ENCODE peak calls at places on chromosomes 13 and 19, in ten cellular contexts. U is HFF-Myc; L is activated naive CD4-positive, alpha-beta T cell treated with anti-CD3 and anti-CD28 coated beads, Interleukin-2, amount 50 U/mL, for 16 hours; W is germinal center; K is neuronal stem cell; B is astrocyte of the spinal cord; X is T-helper 2 cell; Z is GOT3; Q is stimulated activated CD8-positive, alpha-beta memory T cell treated with anti-CD3 and anti-CD28 coated beads, Interleukin-4, amount 100 ng/mL, for 24 hours; V is activated T-cell treated with anti-CD3 and anti-CD28 coated beads for 24 hours. Y is an unnamed sample.

GRCh38 chr13:55361141-55361540 is 1779.6 kb upstream of the PRR20A start:
- DNase-seq in L (no peak), X (no peak), Q (no peak), Z (no peak), W (no peak), K (no peak), U (no peak), V (no peak), B (peak), Y (no peak)

GRCh38 chr13:111005364-111005763 is 90.5 kb upstream of the ANKRD10 start:
- DNase-seq in K (no peak), Z (no peak), V (no peak), B (peak), X (no peak), Q (no peak), U (no peak), L (no peak), W (no peak), Y (no peak)

GRCh38 chr19:54137913-54138776 is 583 bp downstream of the CNOT3 start:
- DNase-seq in Z (no peak), B (no peak), Q (no peak), U (no peak), X (peak), W (peak), L (peak), K (no peak), V (no peak), Y (peak)

GRCh38 chr13:111460548-111461444 is 140.4 kb downstream of the TEX29 start:
- DNase-seq in V (no peak), X (no peak), K (no peak), U (peak), L (no peak), B (peak), Z (no peak), Q (no peak), W (no peak), Y (no peak)

GRCh38 chr13:91719033-91719432 is 320.6 kb downstream of the GPC5 start:
- DNase-seq in W (no peak), X (no peak), Z (no peak), K (no peak), V (no peak), Q (no peak), L (no peak), B (peak), U (no peak), Y (no peak)

GRCh38 chr19:12198136-12198535 is 35.2 kb downstream of the ZNF136 start:
- DNase-seq in K (no peak), V (no peak), Z (no peak), B (no peak), L (no peak), U (no peak), Q (no peak), W (no peak), X (no peak), Y (no peak)

GRCh38 chr13:59861676-59862075 is 302.1 kb downstream of the DIAPH3 start:
- DNase-seq in V (no peak), Z (no peak), B (no peak), Q (no peak), X (no peak), K (no peak), L (no peak), W (no peak), U (no peak), Y (no peak)

GRCh38 chr19:19822148-19822429 is 539 bp upstream of the ZNF506 start:
- DNase-seq in Q (no peak), K (no peak), X (no peak), L (no peak), V (no peak), U (no peak), W (no peak), Z (no peak), B (no peak), Y (no peak)

GRCh38 chr13:41827507-41828213 is 133.2 kb downstream of the VWA8 start:
- DNase-seq in U (peak), X (no peak), K (no peak), Q (no peak), V (no peak), L (no peak), W (no peak), B (peak), Z (no peak), Y (no peak)

GRCh38 chr19:44745386-44745831 is 3.1 kb upstream of the BCL3 start:
- DNase-seq in K (no peak), V (no peak), U (no peak), W (no peak), B (peak), Q (no peak), Z (no peak), L (no peak), X (no peak), Y (no peak)

GRCh38 chr19:51460164-51460992 is 2.1 kb upstream of the SIGLEC8 start:
- DNase-seq in X (no peak), W (no peak), Q (no peak), V (no peak), B (no peak), L (no peak), Z (no peak), U (no peak), K (no peak), Y (no peak)

GRCh38 chr19:42051166-42052115 is 18.6 kb downstream of the GRIK5 start:
- DNase-seq in W (no peak), X (no peak), K (no peak), U (no peak), Q (no peak), B (no peak), Z (no peak), V (no peak), L (no peak), Y (peak)

GRCh38 chr19:33375156-33375744 is 1.7 kb downstream of the CEBPG start:
- DNase-seq in Q (no peak), L (no peak), B (no peak), K (no peak), V (no peak), Z (no peak), U (no peak), X (no peak), W (no peak), Y (no peak)

GRCh38 chr19:11949201-11949600 is 15.6 kb upstream of the ZNF763 start:
- DNase-seq in Q (no peak), W (no peak), B (no peak), Z (no peak), K (no peak), V (no peak), X (no peak), U (no peak), L (no peak), Y (no peak)

GRCh38 chr13:27319404-27319803 is 48.8 kb downstream of the RASL11A start:
- DNase-seq in V (no peak), K (no peak), W (no peak), X (no peak), B (no peak), Z (no peak), U (no peak), Q (no peak), L (no peak), Y (no peak)

GRCh38 chr19:51546650-51547396 is 15.4 kb upstream of the SIGLEC6 start:
- DNase-seq in Z (no peak), L (no peak), K (no peak), B (no peak), W (no peak), Q (no peak), U (no peak), X (no peak), V (no peak), Y (no peak)

GRCh38 chr13:59744747-59745394 is 418.9 kb downstream of the DIAPH3 start:
- DNase-seq in Z (no peak), U (no peak), V (no peak), W (no peak), K (no peak), L (no peak), B (peak), X (no peak), Q (no peak), Y (no peak)

Y was measured in stimulated activated naive CD8-positive, alpha-beta T cell treated with anti-CD3 and anti-CD28 coated beads, Interleukin-15, amount 100 ng/mL, for 72 hours.